ENCODE peak calls at places on chromosomes 6 and 20, in eight cellular contexts. W is A673, N is neural progenitor cell, S is cardiac muscle cell, O is left lung, K is spleen, D is tibial artery, M is A549. R is an unnamed sample.

GRCh38 chr20:8155848-8156602 is 24.0 kb downstream of the PLCB1 start:
- DNase-seq in M (no peak), O (no peak), D (no peak), K (no peak), N (no peak), W (no peak), S (no peak), R (no peak)

GRCh38 chr6:162459985-162460384 is 267.6 kb downstream of the PRKN start:
- DNase-seq in K (no peak), O (no peak), D (no peak), N (no peak), S (no peak), M (no peak), W (no peak), R (no peak)

GRCh38 chr20:37745553-37745952 is 51.7 kb downstream of the CTNNBL1 start:
- DNase-seq in M (no peak), D (no peak), O (no peak), S (no peak), K (no peak), W (no peak), N (peak), R (no peak)

GRCh38 chr6:142167071-142167470 is 20.0 kb downstream of the VTA1 start:
- DNase-seq in N (no peak), M (no peak), S (no peak), O (no peak), D (no peak), K (no peak), W (no peak), R (no peak)

GRCh38 chr20:39259010-39259803 is 297.1 kb downstream of the DHX35 start:
- DNase-seq in W (no peak), M (no peak), N (no peak), O (no peak), D (no peak), S (peak), K (no peak), R (no peak)

GRCh38 chr6:110475255-110475654 is 1.2 kb downstream of the SLC22A16 start:
- DNase-seq in W (peak), D (no peak), S (peak), N (no peak), M (no peak), K (peak), O (peak), R (no peak)

GRCh38 chr6:130890531-130890950 is 63.3 kb downstream of the SMLR1 start:
- DNase-seq in D (no peak), M (no peak), W (no peak), K (no peak), S (peak), N (no peak), O (no peak), R (no peak)

GRCh38 chr20:36850759-36851158 is 25.2 kb upstream of the TLDC2 start:
- DNase-seq in K (no peak), D (no peak), M (no peak), N (no peak), W (no peak), O (no peak), S (no peak), R (no peak)

GRCh38 chr20:57653910-57654309 is 33.7 kb upstream of the ZBP1 start:
- DNase-seq in N (no peak), O (no peak), W (no peak), S (no peak), K (peak), D (no peak), M (peak), R (peak)

GRCh38 chr6:119346914-119347313 is 2.6 kb downstream of the MAN1A1 start:
- DNase-seq in D (no peak), O (no peak), K (no peak), S (no peak), W (no peak), N (no peak), M (no peak), R (no peak)

GRCh38 chr6:119349341-119350201 is at the start of gene MAN1A1:
- DNase-seq in M (peak), K (peak), S (peak), W (peak), O (peak), N (peak), D (peak), R (peak)

GRCh38 chr6:119347466-119348307 is 1.9 kb downstream of the MAN1A1 start:
- DNase-seq in N (no peak), S (no peak), K (peak), W (no peak), D (peak), M (no peak), O (peak), R (peak)

GRCh38 chr6:119349041-119349340 is 570 bp downstream of the MAN1A1 start:
- DNase-seq in M (no peak), D (no peak), W (no peak), S (no peak), K (peak), O (no peak), N (no peak), R (no peak)

GRCh38 chr6:119348308-119349040 is 1.1 kb downstream of the MAN1A1 start:
- DNase-seq in D (peak), N (peak), K (peak), S (peak), M (no peak), W (peak), O (peak), R (no peak)
- H3K4me3 ChIP-seq in D (peak), N (peak), K (peak), S (peak), M (peak), W (peak), O (peak), R (peak)

GRCh38 chr6:138103876-138104275 is 3.3 kb downstream of the PERP start:
- DNase-seq in O (no peak), D (no peak), K (no peak), M (no peak), S (no peak), W (no peak), N (no peak), R (no peak)
- TF ChIP-seq CTCF in O (no peak), D (no peak), K (no peak), M (no peak), S (no peak), W (no peak), N (no peak), R (no peak)

GRCh38 chr6:131972761-131973160 is 21.6 kb upstream of the CCN2 start:
- DNase-seq in N (no peak), D (no peak), W (no peak), K (no peak), O (no peak), S (peak), M (no peak), R (no peak)

GRCh38 chr6:131966443-131966842 is 15.3 kb upstream of the CCN2 start:
- DNase-seq in K (no peak), W (no peak), S (peak), O (peak), D (no peak), N (no peak), M (no peak), R (no peak)

GRCh38 chr6:131967948-131968347 is 16.8 kb upstream of the CCN2 start:
- DNase-seq in W (no peak), O (no peak), S (no peak), K (no peak), D (no peak), M (no peak), N (no peak), R (no peak)

GRCh38 chr6:131968672-131969071 is 17.5 kb upstream of the CCN2 start:
- DNase-seq in W (no peak), D (no peak), M (no peak), N (no peak), O (no peak), S (no peak), K (no peak), R (no peak)

DNA sequence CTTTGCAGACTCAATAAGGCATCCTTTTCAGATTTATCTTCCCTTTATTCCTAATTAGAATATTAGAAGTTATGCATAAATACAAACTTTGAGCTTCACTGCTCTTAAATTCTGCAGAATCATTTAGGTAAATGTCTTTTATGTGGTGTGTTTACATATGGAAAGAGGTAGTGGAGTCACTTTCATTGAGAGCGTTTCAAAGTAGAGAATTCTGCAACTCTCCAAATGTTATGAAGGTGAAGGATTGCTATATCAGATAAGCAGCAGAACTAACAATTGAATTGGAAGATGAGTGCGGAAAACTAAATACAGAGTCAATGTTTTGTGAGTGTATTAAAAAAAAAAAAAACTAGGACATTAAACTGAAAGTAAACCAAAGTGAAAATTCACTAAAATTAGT is 19.3 kb upstream of the CCN2 start:
- DNase-seq in W (no peak), S (no peak), N (no peak), O (no peak), K (no peak), D (no peak), M (no peak), R (no peak)
- H3K27ac ChIP-seq in W (no peak), S (no peak), N (no peak), O (no peak), K (no peak), D (no peak), M (no peak), R (no peak)

DNA sequence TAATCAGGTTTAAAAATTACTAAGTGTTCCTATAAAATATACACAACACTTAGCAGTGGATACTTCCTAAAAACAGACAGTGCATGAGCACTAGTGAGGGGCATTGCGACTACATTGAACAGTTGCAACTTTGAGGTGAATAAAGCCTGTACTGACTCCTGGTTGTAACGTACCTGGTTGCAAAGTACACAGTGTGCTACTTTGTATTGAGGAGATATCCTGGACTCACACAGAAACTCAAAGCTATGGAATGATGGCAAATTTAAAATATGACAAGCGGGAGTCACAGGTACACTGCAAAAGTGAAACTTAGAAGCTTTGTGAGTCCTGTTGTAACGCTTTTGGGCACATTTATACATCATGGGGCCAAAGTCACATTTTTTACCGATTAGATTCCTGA is 55.6 kb upstream of the HLA-A start:
- DNase-seq in D (no peak), N (no peak), S (no peak), M (no peak), W (no peak), O (no peak), K (no peak), R (no peak)
- H3K4me3 ChIP-seq in D (no peak), N (no peak), S (no peak), M (no peak), W (no peak), O (peak), K (no peak), R (no peak)

GRCh38 chr6:156416392-156416791 is 360.8 kb upstream of the ARID1B start:
- DNase-seq in K (no peak), O (no peak), S (no peak), D (no peak), W (no peak), N (no peak), M (no peak), R (no peak)
- TF ChIP-seq CTCF in K (no peak), O (no peak), S (no peak), D (no peak), W (no peak), N (no peak), M (no peak), R (no peak)

GRCh38 chr20:10611357-10611756 is 62.4 kb downstream of the JAG1 start:
- DNase-seq in K (no peak), O (no peak), N (peak), D (no peak), W (peak), S (peak), M (no peak), R (no peak)

GRCh38 chr20:10610266-10610665 is 63.5 kb downstream of the JAG1 start:
- DNase-seq in O (no peak), W (no peak), S (no peak), M (no peak), D (no peak), N (no peak), K (no peak), R (no peak)

GRCh38 chr20:10609276-10609675 is 64.5 kb downstream of the JAG1 start:
- DNase-seq in N (no peak), O (no peak), D (peak), K (no peak), M (no peak), W (no peak), S (peak), R (no peak)

GRCh38 chr20:10605547-10606195 is 68.1 kb downstream of the JAG1 start:
- DNase-seq in D (no peak), S (no peak), M (no peak), N (no peak), W (no peak), K (no peak), O (no peak), R (no peak)

DNA sequence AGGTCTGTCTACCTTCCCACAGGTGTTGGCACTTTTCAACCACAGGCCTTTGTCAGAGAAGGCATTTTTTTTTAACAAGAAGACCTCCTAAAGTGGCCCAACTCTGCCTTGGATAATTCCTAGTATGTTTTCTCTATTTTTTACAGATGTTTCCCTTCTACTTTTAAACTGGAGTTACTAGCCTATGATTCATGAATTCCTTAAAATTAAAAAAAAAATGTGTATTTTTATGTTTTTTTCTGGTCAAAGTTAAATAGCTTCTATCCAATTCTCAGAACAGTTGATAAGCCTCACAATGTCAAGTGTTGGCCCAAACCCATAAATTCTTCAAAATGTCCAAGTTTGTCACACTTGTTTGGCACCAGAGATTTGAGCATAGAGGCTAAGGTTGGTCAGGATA is 64.1 kb downstream of the JAG1 start:
- DNase-seq in O (no peak), S (peak), M (no peak), K (no peak), D (no peak), W (no peak), N (no peak), R (no peak)
- H3K27ac ChIP-seq in O (peak), S (no peak), M (peak), K (peak), D (peak), W (no peak), N (no peak), R (no peak)

GRCh38 chr20:62025832-62026563 is 39.7 kb downstream of the TAF4 start:
- DNase-seq in N (no peak), K (no peak), O (no peak), D (no peak), W (peak), M (no peak), S (peak), R (no peak)
- H3K4me3 ChIP-seq in N (no peak), K (no peak), O (no peak), D (no peak), W (no peak), M (no peak), S (no peak), R (no peak)

DNA sequence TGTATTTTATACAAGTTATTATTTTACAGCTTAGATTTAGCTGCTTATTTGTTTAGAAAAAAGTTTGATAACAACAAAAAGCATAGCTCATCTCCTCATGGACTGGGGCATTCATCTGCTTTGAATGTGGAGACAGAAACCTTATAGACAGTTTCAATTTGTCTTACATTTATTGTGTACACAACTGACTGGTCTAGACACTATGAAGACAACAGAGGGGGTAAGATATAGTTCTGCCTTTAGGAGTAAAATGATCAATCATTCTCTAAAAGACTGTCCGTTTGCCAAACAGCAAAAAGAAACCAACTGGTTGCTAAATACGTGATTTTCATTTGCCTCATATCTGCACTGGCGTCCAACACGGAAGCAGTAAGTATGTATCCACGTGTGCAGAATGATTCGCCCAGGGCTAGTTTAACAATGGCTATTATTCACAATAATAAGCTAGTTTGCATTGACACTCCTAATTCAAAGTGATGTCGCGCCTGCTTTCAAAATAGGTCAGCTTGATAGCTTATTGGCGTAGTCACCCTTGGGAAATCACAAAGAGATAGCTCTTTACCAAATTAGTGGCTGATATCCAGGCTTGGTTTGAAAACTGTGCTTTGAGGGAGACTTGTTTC is 153.6 kb downstream of the BMP2 start:
- DNase-seq in M (no peak), N (no peak), K (no peak), W (no peak), S (peak), D (no peak), O (no peak), R (no peak)
- TF ChIP-seq CTCF in M (no peak), N (no peak), K (no peak), W (no peak), S (no peak), D (no peak), O (no peak), R (no peak)

R was measured in dorsolateral prefrontal cortex.